ENCODE peak calls at places on chromosomes 4 and X, in six cellular contexts. One of them, this sample, is unnamed.
A peak's percentile ranks its signal among the peaks of the same experiment; 100 is the strongest.

GRCh38 chr4:87423313-87424031 is 1.1 kb downstream of the NUDT9 start:
- DNase-seq in coronary artery: no peak
- DNase-seq in AG04450: no peak
- DNase-seq in foreskin keratinocyte: no peak
- DNase-seq in stomach: no peak
- DNase-seq in H9: no peak
- DNase-seq in this sample: no peak

GRCh38 chr4:177227636-177228035 is 82.0 kb upstream of the NEIL3 start:
- DNase-seq in H9: no peak
- DNase-seq in coronary artery: no peak
- DNase-seq in foreskin keratinocyte: no peak
- DNase-seq in AG04450: no peak
- DNase-seq in stomach: no peak
- DNase-seq in this sample: no peak

GRCh38 chr4:108637856-108638255 is 12.5 kb upstream of the OSTC start:
- DNase-seq in foreskin keratinocyte: no peak
- DNase-seq in stomach: no peak
- DNase-seq in H9: no peak
- DNase-seq in coronary artery: no peak
- DNase-seq in AG04450: no peak
- DNase-seq in this sample: no peak

GRCh38 chr4:24470681-24471622 is 113.4 kb downstream of the DHX15 start:
- DNase-seq in AG04450: no peak
- DNase-seq in coronary artery: no peak
- DNase-seq in H9: peak; percentile 43
- DNase-seq in foreskin keratinocyte: no peak
- DNase-seq in stomach: no peak
- DNase-seq in this sample: peak; percentile 71

GRCh38 chrX:23742174-23742692 is 843 bp downstream of the ACOT9 start:
- DNase-seq in coronary artery: no peak
- DNase-seq in H9: peak; percentile 29
- DNase-seq in AG04450: no peak
- DNase-seq in stomach: peak; percentile 32
- DNase-seq in foreskin keratinocyte: peak; percentile 63
- DNase-seq in this sample: no peak

GRCh38 chr4:94304365-94304971 is 38.2 kb downstream of the HPGDS start:
- DNase-seq in AG04450: no peak
- DNase-seq in coronary artery: no peak
- DNase-seq in foreskin keratinocyte: no peak
- DNase-seq in stomach: no peak
- DNase-seq in H9: no peak
- DNase-seq in this sample: no peak

GRCh38 chr4:94500696-94501095 is 49.0 kb downstream of the PDLIM5 start:
- DNase-seq in stomach: no peak
- DNase-seq in H9: no peak
- DNase-seq in AG04450: no peak
- DNase-seq in foreskin keratinocyte: no peak
- DNase-seq in coronary artery: no peak
- DNase-seq in this sample: no peak

GRCh38 chr4:164287173-164287572 is 466.8 kb upstream of the SMIM31 start:
- DNase-seq in stomach: no peak
- DNase-seq in coronary artery: no peak
- DNase-seq in H9: no peak
- DNase-seq in foreskin keratinocyte: no peak
- DNase-seq in AG04450: no peak
- DNase-seq in this sample: no peak

GRCh38 chr4:69823481-69824186 is 36.3 kb downstream of the SULT1E1 start:
- DNase-seq in coronary artery: no peak
- DNase-seq in stomach: peak; percentile 80
- DNase-seq in foreskin keratinocyte: peak; percentile 17
- DNase-seq in H9: peak; percentile 57
- DNase-seq in AG04450: no peak
- DNase-seq in this sample: no peak

GRCh38 chr4:116358633-116359222 is 726.6 kb downstream of the TRAM1L1 start:
- DNase-seq in stomach: peak; percentile 69
- DNase-seq in AG04450: peak; percentile 7
- DNase-seq in H9: peak; percentile 90
- DNase-seq in coronary artery: no peak
- DNase-seq in foreskin keratinocyte: peak; percentile 55
- DNase-seq in this sample: no peak

GRCh38 chrX:5031792-5032191 is 1196.9 kb downstream of the NLGN4X start:
- DNase-seq in foreskin keratinocyte: no peak
- DNase-seq in coronary artery: no peak
- DNase-seq in AG04450: no peak
- DNase-seq in stomach: no peak
- DNase-seq in H9: no peak
- DNase-seq in this sample: no peak

DNA sequence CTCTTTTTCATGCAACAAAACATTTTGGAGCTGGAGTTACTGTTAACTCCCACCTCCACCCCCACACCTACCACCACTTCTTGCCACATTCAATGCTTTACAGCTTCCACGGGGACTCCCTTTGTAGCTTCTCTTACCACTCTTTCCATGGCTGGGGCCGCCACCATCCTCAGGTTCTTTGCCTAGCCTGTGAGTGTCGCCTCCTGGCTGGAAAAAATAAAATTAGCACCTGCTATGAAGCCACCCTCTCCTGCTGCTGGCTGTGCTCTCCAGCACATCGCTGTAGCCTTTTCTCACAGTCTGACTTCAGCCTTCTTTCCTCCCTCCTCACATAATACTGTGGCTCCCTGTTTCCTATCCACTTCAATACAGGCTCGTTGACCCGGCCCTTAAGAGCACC is 114.4 kb downstream of the FRAS1 start:
- DNase-seq in H9: peak; percentile 59
- DNase-seq in coronary artery: no peak
- DNase-seq in AG04450: no peak
- DNase-seq in foreskin keratinocyte: no peak
- DNase-seq in stomach: no peak
- DNase-seq in this sample: no peak
- TF ChIP-seq CTCF in H9: peak; percentile 58
- TF ChIP-seq CTCF in coronary artery: no peak
- TF ChIP-seq CTCF in AG04450: no peak
- TF ChIP-seq CTCF in foreskin keratinocyte: peak; percentile 19
- TF ChIP-seq CTCF in stomach: no peak
- TF ChIP-seq CTCF in this sample: no peak

GRCh38 chrX:40821780-40822179 is 86.4 kb upstream of the MED14 start:
- DNase-seq in coronary artery: no peak
- DNase-seq in foreskin keratinocyte: no peak
- DNase-seq in H9: no peak
- DNase-seq in AG04450: no peak
- DNase-seq in stomach: no peak
- DNase-seq in this sample: no peak
- TF ChIP-seq CTCF in coronary artery: no peak
- TF ChIP-seq CTCF in foreskin keratinocyte: no peak
- TF ChIP-seq CTCF in H9: no peak
- TF ChIP-seq CTCF in AG04450: no peak
- TF ChIP-seq CTCF in stomach: no peak
- TF ChIP-seq CTCF in this sample: no peak

GRCh38 chr4:77065382-77065781 is 10.4 kb downstream of the CCNI start:
- DNase-seq in H9: no peak
- DNase-seq in coronary artery: no peak
- DNase-seq in stomach: no peak
- DNase-seq in foreskin keratinocyte: no peak
- DNase-seq in AG04450: no peak
- DNase-seq in this sample: no peak
- TF ChIP-seq CTCF in H9: no peak
- TF ChIP-seq CTCF in coronary artery: no peak
- TF ChIP-seq CTCF in stomach: no peak
- TF ChIP-seq CTCF in foreskin keratinocyte: no peak
- TF ChIP-seq CTCF in AG04450: no peak
- TF ChIP-seq CTCF in this sample: no peak

GRCh38 chr4:103424853-103425252 is 226.7 kb upstream of the CENPE start:
- DNase-seq in stomach: peak; percentile 32
- DNase-seq in coronary artery: no peak
- DNase-seq in AG04450: no peak
- DNase-seq in H9: no peak
- DNase-seq in foreskin keratinocyte: peak; percentile 24
- DNase-seq in this sample: no peak

GRCh38 chr4:103425406-103425805 is 227.3 kb upstream of the CENPE start:
- DNase-seq in stomach: no peak
- DNase-seq in H9: no peak
- DNase-seq in AG04450: no peak
- DNase-seq in coronary artery: no peak
- DNase-seq in foreskin keratinocyte: no peak
- DNase-seq in this sample: no peak

GRCh38 chr4:103422467-103423219 is 224.5 kb upstream of the CENPE start:
- DNase-seq in stomach: no peak
- DNase-seq in coronary artery: no peak
- DNase-seq in H9: no peak
- DNase-seq in AG04450: no peak
- DNase-seq in foreskin keratinocyte: no peak
- DNase-seq in this sample: no peak

GRCh38 chr4:103423261-103423660 is 225.1 kb upstream of the CENPE start:
- DNase-seq in stomach: no peak
- DNase-seq in H9: no peak
- DNase-seq in AG04450: no peak
- DNase-seq in coronary artery: no peak
- DNase-seq in foreskin keratinocyte: no peak
- DNase-seq in this sample: no peak
- TF ChIP-seq CTCF in stomach: no peak
- TF ChIP-seq CTCF in H9: no peak
- TF ChIP-seq CTCF in AG04450: no peak
- TF ChIP-seq CTCF in coronary artery: no peak
- TF ChIP-seq CTCF in foreskin keratinocyte: no peak
- TF ChIP-seq CTCF in this sample: no peak

GRCh38 chrX:44904542-44905115 is 31.6 kb downstream of the KDM6A start:
- DNase-seq in H9: no peak
- DNase-seq in foreskin keratinocyte: no peak
- DNase-seq in AG04450: no peak
- DNase-seq in coronary artery: no peak
- DNase-seq in stomach: no peak
- DNase-seq in this sample: no peak
- TF ChIP-seq CTCF in H9: peak; percentile 35
- TF ChIP-seq CTCF in foreskin keratinocyte: peak; percentile 29
- TF ChIP-seq CTCF in AG04450: peak; percentile 35
- TF ChIP-seq CTCF in coronary artery: no peak
- TF ChIP-seq CTCF in stomach: no peak
- TF ChIP-seq CTCF in this sample: no peak

This sample was measured in type B pancreatic cell.